ENCODE peak calls at places on chromosomes 3 and 15, in nine cellular contexts. G is colonic mucosa, L is mammary epithelial cell, M is pancreas, X is heart left ventricle, E is breast epithelium, T is stomach, C is fibroblast of lung, Y is endothelial cell of umbilical vein. O is an unnamed sample. For H3K27me3 and H3K36me3, the result is how much of the 10 kb centered on the place peaks cover.

GRCh38 chr3:59444293-59444671 is 394.5 kb upstream of the CFAP20DC start:
- DNase-seq in G (no peak), L (no peak), M (no peak), X (no peak), E (no peak), T (no peak), C (no peak), Y (no peak), O (no peak)

GRCh38 chr3:158727499-158728377 is 4.5 kb downstream of the RARRES1 start:
- DNase-seq in G (peak), L (peak), M (no peak), X (no peak), E (no peak), T (peak), C (peak), Y (peak), O (peak)

GRCh38 chr3:189389346-189389745 is 217.6 kb downstream of the TPRG1 start:
- DNase-seq in G (no peak), L (peak), M (no peak), X (no peak), E (no peak), T (no peak), C (peak), Y (no peak), O (no peak)

GRCh38 chr3:179321585-179322322 is 1.1 kb upstream of the ZNF639 start:
- DNase-seq in G (peak), L (peak), M (no peak), X (no peak), E (no peak), T (no peak), C (peak), Y (peak), O (no peak)

GRCh38 chr15:23561914-23562313 is 3.6 kb upstream of the MKRN3 start:
- DNase-seq in G (no peak), L (no peak), M (no peak), X (no peak), E (no peak), T (no peak), C (no peak), Y (no peak), O (no peak)

GRCh38 chr3:102415553-102415952 is 19.3 kb upstream of the ZPLD1 start:
- DNase-seq in G (no peak), L (peak), M (no peak), X (no peak), E (no peak), T (no peak), C (peak), Y (no peak), O (no peak)

GRCh38 chr15:70710714-70711113 is 52.6 kb downstream of the UACA start:
- DNase-seq in G (no peak), L (no peak), M (no peak), X (peak), E (no peak), T (no peak), C (no peak), Y (no peak), O (no peak)

GRCh38 chr3:105997800-105998526 is 129.2 kb upstream of the CBLB start:
- DNase-seq in G (no peak), L (peak), M (no peak), X (no peak), E (no peak), T (no peak), C (peak), Y (no peak), O (no peak)

GRCh38 chr3:192706272-192706671 is 21.1 kb downstream of the FGF12 start:
- DNase-seq in G (no peak), L (no peak), M (no peak), X (peak), E (no peak), T (no peak), C (no peak), Y (no peak), O (no peak)

GRCh38 chr15:101038327-101039003 is 119.3 kb downstream of the LRRK1 start:
- DNase-seq in G (peak), L (no peak), M (no peak), X (no peak), E (no peak), T (peak), C (no peak), Y (no peak), O (peak)

GRCh38 chr3:10725846-10726245 is 90.2 kb upstream of the SLC6A11 start:
- DNase-seq in G (no peak), L (no peak), M (no peak), X (no peak), E (no peak), T (no peak), C (no peak), Y (no peak), O (peak)

GRCh38 chr3:141684758-141685157 is 53.3 kb upstream of the RNF7 start:
- DNase-seq in G (no peak), L (no peak), M (no peak), X (no peak), E (no peak), T (no peak), C (no peak), Y (no peak), O (no peak)

GRCh38 chr3:11391930-11392688 is 119.9 kb downstream of the ATG7 start:
- DNase-seq in G (no peak), L (no peak), M (no peak), X (no peak), E (no peak), T (no peak), C (peak), Y (peak), O (no peak)

GRCh38 chr3:10548997-10549396 is 43.6 kb upstream of the ATP2B2 start:
- DNase-seq in G (no peak), L (peak), M (no peak), X (no peak), E (peak), T (no peak), C (no peak), Y (no peak), O (no peak)

GRCh38 chr15:61621146-61621545 is 392.0 kb upstream of the RORA start:
- DNase-seq in G (peak), L (peak), M (peak), X (no peak), E (no peak), T (no peak), C (no peak), Y (peak), O (no peak)

GRCh38 chr3:50518441-50518840 is 15.0 kb upstream of the CACNA2D2 start:
- DNase-seq in G (no peak), L (no peak), M (no peak), X (no peak), E (no peak), T (no peak), C (no peak), Y (no peak), O (no peak)
- H3K27me3 ChIP-seq in G (under half), L (under half), M (under half), X (under half), E (under half), T (under half), C (under half), Y (under half), O (under half)

DNA sequence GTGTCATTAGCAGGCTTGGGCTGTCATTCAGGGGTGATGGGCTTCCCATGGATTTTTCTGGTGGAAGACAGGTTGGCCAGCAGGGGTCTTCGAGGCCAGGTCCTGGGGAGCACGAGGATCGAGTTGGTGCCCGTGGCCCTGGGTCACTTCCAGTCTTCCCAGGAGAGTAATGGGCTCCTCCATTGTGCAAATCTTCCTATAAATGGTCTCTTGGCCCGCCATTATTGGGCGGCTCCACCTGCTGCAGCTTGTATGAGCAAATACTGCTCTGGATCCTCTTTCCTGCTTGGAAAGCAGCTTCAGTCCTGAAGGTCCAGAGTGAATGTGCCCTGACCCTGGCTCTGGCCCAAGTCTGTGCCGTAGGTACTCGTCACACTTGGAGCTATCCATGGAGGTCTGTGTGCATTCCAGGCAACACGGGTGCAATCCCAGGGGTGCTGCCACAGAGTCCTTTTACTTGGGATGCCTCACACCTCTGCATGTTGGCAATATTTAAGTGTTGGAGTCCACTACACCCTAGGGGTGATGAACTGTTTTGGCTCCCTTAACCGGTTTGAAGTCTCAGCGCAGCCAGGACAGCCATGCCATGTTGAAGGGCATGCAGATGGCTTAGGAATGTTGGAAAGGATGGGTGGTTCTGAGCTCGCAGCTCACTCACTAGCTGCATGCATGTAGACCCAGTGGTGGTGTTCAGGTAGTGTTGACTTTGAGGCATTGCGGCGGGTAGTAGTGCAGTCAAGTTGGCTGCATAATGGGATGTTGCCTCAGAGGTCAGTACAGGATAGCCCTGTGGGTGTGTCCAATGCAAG is 97.6 kb downstream of the SNRPN start:
- DNase-seq in G (no peak), L (no peak), M (no peak), X (no peak), E (no peak), T (peak), C (no peak), Y (no peak), O (peak)
- H3K36me3 ChIP-seq in G (under half), L (under half), M (half or more), X (half or more), E (under half), T (half or more), C (under half), Y (under half), O (half or more)

GRCh38 chr3:147356909-147357733 is 49.2 kb downstream of the ZIC4 start:
- DNase-seq in G (no peak), L (no peak), M (no peak), X (no peak), E (no peak), T (no peak), C (no peak), Y (no peak), O (no peak)
- TF ChIP-seq CTCF in G (no peak), L (peak), M (no peak), X (no peak), E (no peak), T (no peak), C (no peak), Y (no peak), O (no peak)

GRCh38 chr15:52796228-52796521 is 6.0 kb upstream of the ONECUT1 start:
- DNase-seq in G (no peak), L (no peak), M (no peak), X (no peak), E (no peak), T (no peak), C (no peak), Y (no peak), O (no peak)

GRCh38 chr15:52797625-52798501 is 7.7 kb upstream of the ONECUT1 start:
- DNase-seq in G (no peak), L (no peak), M (no peak), X (no peak), E (no peak), T (no peak), C (no peak), Y (no peak), O (no peak)

GRCh38 chr15:52796742-52797515 is 6.8 kb upstream of the ONECUT1 start:
- DNase-seq in G (no peak), L (no peak), M (no peak), X (no peak), E (no peak), T (no peak), C (no peak), Y (no peak), O (no peak)

GRCh38 chr15:52794665-52795463 is 4.7 kb upstream of the ONECUT1 start:
- DNase-seq in G (no peak), L (no peak), M (no peak), X (no peak), E (no peak), T (no peak), C (no peak), Y (no peak), O (no peak)

GRCh38 chr15:52795464-52796227 is 5.5 kb upstream of the ONECUT1 start:
- DNase-seq in G (no peak), L (no peak), M (no peak), X (no peak), E (no peak), T (no peak), C (no peak), Y (no peak), O (no peak)
- H3K27me3 ChIP-seq in G (half or more), L (half or more), M (under half), X (half or more), E (under half), T (half or more), C (half or more), Y (half or more), O (under half)

GRCh38 chr15:68511073-68511991 is 67.5 kb upstream of the CORO2B start:
- DNase-seq in G (no peak), L (no peak), M (no peak), X (no peak), E (no peak), T (no peak), C (peak), Y (no peak), O (no peak)

GRCh38 chr15:68508485-68509189 is 70.2 kb upstream of the CORO2B start:
- DNase-seq in G (no peak), L (no peak), M (no peak), X (no peak), E (no peak), T (no peak), C (no peak), Y (no peak), O (no peak)

GRCh38 chr15:68512052-68512451 is 66.7 kb upstream of the CORO2B start:
- DNase-seq in G (no peak), L (no peak), M (no peak), X (no peak), E (no peak), T (no peak), C (no peak), Y (no peak), O (no peak)

GRCh38 chr15:68512578-68512977 is 66.2 kb upstream of the CORO2B start:
- DNase-seq in G (no peak), L (no peak), M (no peak), X (no peak), E (no peak), T (no peak), C (no peak), Y (peak), O (no peak)

GRCh38 chr15:68510558-68510957 is 68.2 kb upstream of the CORO2B start:
- DNase-seq in G (no peak), L (no peak), M (no peak), X (no peak), E (no peak), T (no peak), C (no peak), Y (no peak), O (no peak)
- H3K36me3 ChIP-seq in G (under half), L (under half), M (under half), X (under half), E (under half), T (under half), C (under half), Y (under half), O (under half)